ENCODE peak calls at places on chromosomes 16 and 17, in five cellular contexts. Q is SK-N-SH, J is K562, U is SK-N-MC, X is HCT116. H is an unnamed sample. For H3K9me3, the result is how much of the 10 kb centered on the place peaks cover.

GRCh38 chr17:39018267-39019134 is 51.3 kb upstream of the FBXO47 start:
- DNase-seq in Q (no peak), J (no peak), U (no peak), X (no peak), H (peak)

GRCh38 chr16:66894948-66895696 is 14.8 kb downstream of the PDP2 start:
- DNase-seq in Q (peak), J (peak), U (no peak), X (peak), H (peak)

GRCh38 chr17:15092762-15093161 is 172.4 kb downstream of the PMP22 start:
- DNase-seq in Q (no peak), J (no peak), U (no peak), X (no peak), H (no peak)

GRCh38 chr17:50267074-50267841 is 7.0 kb upstream of the TMEM92 start:
- DNase-seq in Q (peak), J (no peak), U (no peak), X (no peak), H (no peak)

GRCh38 chr17:37708616-37709212 is 36.1 kb downstream of the HNF1B start:
- DNase-seq in Q (no peak), J (no peak), U (no peak), X (no peak), H (no peak)

GRCh38 chr16:9364721-9365693 is 273.6 kb downstream of the HAPSTR1 start:
- DNase-seq in Q (peak), J (no peak), U (no peak), X (no peak), H (no peak)

GRCh38 chr16:52825882-52826281 is 226.8 kb downstream of the CHD9NB start:
- DNase-seq in Q (no peak), J (no peak), U (no peak), X (no peak), H (no peak)

GRCh38 chr17:5418858-5419355 is 555 bp downstream of the NUP88 start:
- DNase-seq in Q (no peak), J (peak), U (no peak), X (no peak), H (peak)

GRCh38 chr16:86726340-86726739 is 148.0 kb downstream of the FOXL1 start:
- DNase-seq in Q (no peak), J (no peak), U (no peak), X (no peak), H (no peak)

GRCh38 chr17:19973146-19973545 is 4.5 kb downstream of the AKAP10 start:
- DNase-seq in Q (no peak), J (no peak), U (no peak), X (no peak), H (no peak)

GRCh38 chr17:60416368-60416925 is 5.8 kb upstream of the CHCT1 start:
- DNase-seq in Q (no peak), J (no peak), U (no peak), X (no peak), H (no peak)

GRCh38 chr16:87057291-87057881 is 259.8 kb downstream of the C16orf95 start:
- DNase-seq in Q (peak), J (no peak), U (no peak), X (peak), H (no peak)

GRCh38 chr16:86432048-86432447 is 78.3 kb upstream of the FOXF1 start:
- DNase-seq in Q (no peak), J (no peak), U (no peak), X (no peak), H (no peak)

DNA sequence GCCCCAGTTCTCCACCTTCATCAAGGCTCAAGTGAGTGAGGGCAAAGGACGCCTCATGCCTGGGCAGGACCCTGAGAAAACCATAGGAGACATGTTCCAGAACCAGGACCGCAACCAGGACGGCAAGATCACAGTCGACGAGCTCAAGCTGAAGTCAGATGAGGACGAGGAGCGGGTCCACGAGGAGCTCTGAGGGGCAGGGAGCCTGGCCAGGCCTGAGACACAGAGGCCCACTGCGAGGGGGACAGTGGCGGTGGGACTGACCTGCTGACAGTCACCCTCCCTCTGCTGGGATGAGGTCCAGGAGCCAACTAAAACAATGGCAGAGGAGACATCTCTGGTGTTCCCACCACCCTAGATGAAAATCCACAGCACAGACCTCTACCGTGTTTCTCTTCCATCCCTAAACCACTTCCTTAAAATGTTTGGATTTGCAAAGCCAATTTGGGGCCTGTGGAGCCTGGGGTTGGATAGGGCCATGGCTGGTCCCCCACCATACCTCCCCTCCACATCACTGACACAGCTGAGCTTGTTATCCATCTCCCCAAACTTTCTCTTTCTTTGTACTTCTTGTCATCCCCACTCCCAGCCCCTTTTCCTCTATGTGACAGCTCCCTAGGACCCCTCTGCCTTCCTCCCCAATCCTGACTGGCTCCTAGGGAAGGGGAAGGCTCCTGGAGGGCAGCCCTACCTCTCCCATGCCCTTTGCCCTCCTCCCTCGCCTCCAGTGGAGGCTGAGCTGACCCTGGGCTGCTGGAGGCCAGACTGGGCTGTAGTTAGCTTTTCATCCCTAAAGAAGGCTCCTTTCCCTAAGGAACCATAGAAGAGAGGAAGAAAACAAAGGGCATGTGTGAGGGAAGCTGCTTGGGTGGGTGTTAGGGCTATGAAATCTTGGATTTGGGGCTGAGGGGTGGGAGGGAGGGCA is 9.7 kb downstream of the FKBP10 start:
- DNase-seq in Q (no peak), J (no peak), U (no peak), X (no peak), H (no peak)
- H3K9ac ChIP-seq in Q (no peak), J (no peak), U (no peak), X (no peak), H (no peak)

GRCh38 chr17:29293890-29294579 is at the start of gene NUFIP2:
- DNase-seq in Q (peak), J (peak), U (peak), X (peak), H (peak)

GRCh38 chr17:29291163-29291752 is 2.7 kb downstream of the NUFIP2 start:
- DNase-seq in Q (peak), J (peak), U (peak), X (peak), H (peak)

GRCh38 chr17:29294580-29294900 is 592 bp upstream of the NUFIP2 start:
- DNase-seq in Q (no peak), J (no peak), U (no peak), X (no peak), H (no peak)

GRCh38 chr17:29292992-29293889 is 707 bp downstream of the NUFIP2 start:
- DNase-seq in Q (peak), J (peak), U (no peak), X (no peak), H (peak)

DNA sequence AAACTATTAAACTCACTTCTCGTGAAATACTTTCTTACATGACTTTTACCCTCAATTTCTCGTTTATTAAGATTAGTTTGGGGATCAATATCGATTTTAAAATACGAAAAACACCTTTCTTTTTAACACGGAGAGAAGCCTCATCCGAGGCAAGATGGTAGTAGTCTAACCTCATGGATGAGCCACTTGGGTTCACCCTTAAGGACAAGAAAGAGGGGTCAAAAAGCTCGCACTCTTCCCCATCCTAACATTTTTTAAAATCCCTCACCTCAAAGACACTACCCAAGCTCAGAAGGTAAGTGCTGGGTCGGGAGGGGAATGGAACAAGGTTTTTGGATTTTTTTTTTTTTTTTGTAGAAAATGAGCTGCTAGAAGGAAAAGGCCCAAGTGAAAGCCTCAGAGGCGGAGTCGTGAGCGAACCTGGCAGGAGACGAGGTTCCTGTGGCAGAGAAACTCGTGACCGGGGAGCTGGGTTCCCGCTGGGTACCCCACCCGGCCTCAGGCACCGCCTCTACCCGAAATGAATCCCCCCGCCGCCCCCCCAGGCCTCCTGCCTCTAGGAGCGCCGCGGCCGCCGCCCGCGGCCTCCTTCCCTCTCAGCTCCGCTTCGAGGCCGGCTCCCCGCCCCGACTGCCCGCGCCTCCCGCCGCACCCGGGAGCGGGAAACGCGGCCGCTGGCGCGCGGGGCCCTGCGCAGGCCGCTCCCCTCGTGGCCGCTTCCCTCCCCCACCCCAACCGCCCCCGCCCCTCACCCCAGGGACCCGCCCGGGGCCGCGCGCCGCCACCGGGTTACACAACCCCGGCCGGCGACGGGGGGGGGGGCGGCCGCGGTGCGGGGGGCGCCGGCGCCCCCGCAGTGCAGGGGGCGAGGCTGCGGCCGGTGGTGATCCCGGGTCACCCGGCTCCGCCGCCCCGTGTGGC is 1.6 kb downstream of the NUFIP2 start:
- DNase-seq in Q (peak), J (peak), U (no peak), X (no peak), H (peak)
- TF ChIP-seq POLR2AphosphoS5 in Q (no peak), J (peak), U (no peak), X (no peak), H (no peak)

GRCh38 chr17:56929362-56929969 is 15.6 kb upstream of the TRIM25 start:
- DNase-seq in Q (no peak), J (no peak), U (no peak), X (peak), H (no peak)
- H3K9me3 ChIP-seq in Q (under half), J (under half), U (under half), X (under half), H (under half)

GRCh38 chr17:45123076-45123770 is 9.1 kb downstream of the PLCD3 start:
- DNase-seq in Q (no peak), J (no peak), U (no peak), X (no peak), H (no peak)
- H3K9ac ChIP-seq in Q (peak), J (no peak), U (no peak), X (peak), H (peak)

GRCh38 chr17:77471984-77472836 is 331.4 kb downstream of the SEC14L1 start:
- DNase-seq in Q (peak), J (peak), U (peak), X (no peak), H (peak)
- TF ChIP-seq POLR2AphosphoS5 in Q (no peak), J (no peak), U (no peak), X (no peak), H (no peak)

DNA sequence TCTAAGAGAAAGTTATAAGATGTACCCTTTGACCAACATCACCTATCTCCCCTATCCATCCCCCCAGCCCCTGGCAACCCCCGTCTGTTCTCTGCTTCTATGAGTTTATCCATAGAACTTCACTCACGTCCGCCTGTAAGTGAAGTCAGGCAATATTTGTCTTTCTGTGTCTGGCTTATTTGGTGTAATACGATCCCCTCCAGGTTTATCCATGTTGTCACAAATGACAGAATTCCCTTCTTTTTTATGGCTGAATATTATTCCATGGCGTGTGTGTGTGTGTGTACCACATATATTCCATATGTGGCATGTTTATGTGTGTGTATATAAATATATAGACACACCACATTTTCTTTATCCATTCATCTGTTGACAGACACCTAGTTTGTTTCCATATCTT is 339.7 kb downstream of the CPPED1 start:
- DNase-seq in Q (no peak), J (no peak), U (no peak), X (no peak), H (no peak)
- H3K9me3 ChIP-seq in Q (under half), J (under half), U (under half), X (under half), H (under half)

GRCh38 chr16:24440296-24440695 is 99.1 kb upstream of the RBBP6 start:
- DNase-seq in Q (no peak), J (no peak), U (no peak), X (no peak), H (no peak)

GRCh38 chr16:24445216-24445615 is 94.2 kb upstream of the RBBP6 start:
- DNase-seq in Q (no peak), J (no peak), U (no peak), X (no peak), H (no peak)

GRCh38 chr16:24442631-24443030 is 96.7 kb upstream of the RBBP6 start:
- DNase-seq in Q (no peak), J (no peak), U (no peak), X (no peak), H (no peak)
- H3K9ac ChIP-seq in Q (no peak), J (no peak), U (no peak), X (no peak), H (no peak)

GRCh38 chr17:41539071-41539492 is 11.0 kb upstream of the KRT19 start:
- DNase-seq in Q (no peak), J (no peak), U (no peak), X (no peak), H (no peak)
- TF ChIP-seq POLR2AphosphoS5 in Q (no peak), J (no peak), U (no peak), X (no peak), H (no peak)

GRCh38 chr16:88289001-88289400 is 93.8 kb upstream of the ZNF469 start:
- DNase-seq in Q (no peak), J (no peak), U (no peak), X (no peak), H (no peak)
- H3K9me3 ChIP-seq in Q (under half), J (under half), U (under half), X (under half), H (under half)

DNA sequence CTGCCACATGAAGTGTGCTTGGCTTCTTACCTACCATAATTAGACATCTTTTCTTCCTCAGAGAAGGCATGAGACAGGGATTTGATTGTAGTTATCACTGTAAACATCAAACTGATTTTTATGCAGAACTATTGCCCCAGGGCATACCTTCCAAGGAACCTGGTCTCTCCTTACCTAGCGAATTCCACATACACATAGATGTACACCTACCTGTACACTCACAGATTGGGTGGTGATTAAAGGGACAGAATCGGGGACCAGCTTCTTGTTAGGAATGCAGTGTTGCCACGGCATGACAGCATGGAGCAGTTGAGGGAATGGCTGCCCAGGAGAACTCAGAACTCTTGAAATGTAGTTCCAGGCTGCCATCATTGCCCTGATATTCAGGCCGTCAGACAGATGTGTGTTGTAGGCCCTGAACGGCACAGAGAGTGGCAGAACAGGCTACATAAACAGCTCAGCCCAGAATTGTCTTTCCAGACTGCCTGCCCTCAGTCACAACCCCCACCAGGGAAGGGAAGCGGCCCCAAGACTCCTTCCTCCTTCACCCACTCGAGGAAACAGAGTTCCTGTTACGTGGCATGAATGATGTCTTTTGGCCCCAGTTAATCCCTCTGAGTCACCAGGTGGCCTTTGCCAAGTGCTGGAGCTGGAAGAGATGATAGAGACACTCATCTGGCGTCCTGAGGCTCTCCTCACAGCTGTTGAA is 17.8 kb upstream of the NAGLU start:
- DNase-seq in Q (no peak), J (peak), U (no peak), X (peak), H (peak)
- H3K9ac ChIP-seq in Q (peak), J (peak), U (no peak), X (peak), H (peak)

H was measured in endothelial cell of umbilical vein.